ENCODE peak calls at places on chromosomes 5 and 9, in five cellular contexts. G is H9, L is trophoblast cell, S is neuronal stem cell, R is H1. Y is an unnamed sample.

GRCh38 chr5:127586371-127586770 is 62.5 kb upstream of the CTXN3 start:
- DNase-seq in S (no peak), L (no peak), R (no peak), G (no peak), Y (no peak)

GRCh38 chr9:7862170-7862569 is 62.6 kb upstream of the DMAC1 start:
- DNase-seq in R (no peak), G (no peak), L (no peak), S (no peak), Y (no peak)

GRCh38 chr5:131282235-131282634 is 18.4 kb downstream of the CDC42SE2 start:
- DNase-seq in L (no peak), G (no peak), S (no peak), R (no peak), Y (no peak)

GRCh38 chr9:3401556-3401955 is 124.2 kb downstream of the RFX3 start:
- DNase-seq in L (no peak), R (no peak), G (no peak), S (peak), Y (no peak)

GRCh38 chr5:56449071-56449470 is 215.9 kb upstream of the ANKRD55 start:
- DNase-seq in L (no peak), G (no peak), S (no peak), R (no peak), Y (no peak)

GRCh38 chr9:134328841-134329575 is 2.8 kb downstream of the RXRA start:
- DNase-seq in L (no peak), R (no peak), S (no peak), G (no peak), Y (peak)

GRCh38 chr9:35736201-35736633 is 3.8 kb downstream of the CREB3 start:
- DNase-seq in G (peak), S (peak), L (no peak), R (no peak), Y (peak)

GRCh38 chr5:56523779-56524178 is 290.6 kb upstream of the ANKRD55 start:
- DNase-seq in G (no peak), R (no peak), L (no peak), S (no peak), Y (peak)

GRCh38 chr5:78984611-78985406 is at the start of gene ARSB:
- DNase-seq in L (peak), G (peak), R (peak), S (peak), Y (peak)

GRCh38 chr9:36560813-36561212 is 11.9 kb upstream of the MELK start:
- DNase-seq in G (no peak), S (no peak), R (no peak), L (no peak), Y (peak)

GRCh38 chr5:176320577-176320976 is 41.0 kb downstream of the KIAA1191 start:
- DNase-seq in R (no peak), S (no peak), G (no peak), L (no peak), Y (no peak)

GRCh38 chr5:56011835-56012234 is 17.1 kb upstream of the IL6ST start:
- DNase-seq in G (no peak), L (peak), R (no peak), S (no peak), Y (peak)

GRCh38 chr9:81609782-81610738 is 79.3 kb downstream of the TLE1 start:
- DNase-seq in R (no peak), G (no peak), L (peak), S (no peak), Y (peak)

GRCh38 chr5:22754155-22754554 is 99.0 kb downstream of the CDH12 start:
- DNase-seq in R (no peak), G (no peak), L (no peak), S (no peak), Y (no peak)

GRCh38 chr5:133819977-133820471 is 148.4 kb downstream of the C5orf15 start:
- DNase-seq in L (no peak), S (no peak), R (no peak), G (no peak), Y (peak)

GRCh38 chr5:172417983-172418630 is 36.2 kb downstream of the SH3PXD2B start:
- DNase-seq in R (no peak), G (no peak), S (no peak), L (no peak), Y (peak)

GRCh38 chr9:68780735-68781134 is 75.7 kb downstream of the PIP5K1B start:
- DNase-seq in L (no peak), S (no peak), G (no peak), R (no peak), Y (no peak)

GRCh38 chr5:932151-932627 is 39.5 kb downstream of the TRIP13 start:
- DNase-seq in R (no peak), L (no peak), S (no peak), G (no peak), Y (no peak)

GRCh38 chr5:126972062-126972895 is 58.1 kb downstream of the MARCHF3 start:
- DNase-seq in L (no peak), G (no peak), R (no peak), S (no peak), Y (no peak)

GRCh38 chr5:126868961-126869451 is 92.1 kb downstream of the LMNB1 start:
- DNase-seq in S (peak), G (peak), L (peak), R (no peak), Y (no peak)

GRCh38 chr5:143016777-143017374 is 246.7 kb downstream of the ARHGAP26 start:
- DNase-seq in R (no peak), S (no peak), G (no peak), L (no peak), Y (peak)

GRCh38 chr9:89021154-89021803 is 30.0 kb downstream of the S1PR3 start:
- DNase-seq in S (no peak), R (no peak), G (no peak), L (no peak), Y (peak)

GRCh38 chr9:19223724-19224123 is 6.8 kb upstream of the DENND4C start:
- DNase-seq in S (no peak), L (no peak), R (no peak), G (no peak), Y (no peak)

GRCh38 chr5:172696171-172696849 is 55.2 kb downstream of the NEURL1B start:
- DNase-seq in L (no peak), S (no peak), G (no peak), R (no peak), Y (no peak)

GRCh38 chr5:118224546-118224945 is 763.8 kb downstream of the DTWD2 start:
- DNase-seq in R (no peak), L (no peak), G (no peak), S (no peak), Y (peak)

GRCh38 chr9:20524776-20525175 is 97.5 kb downstream of the MLLT3 start:
- DNase-seq in R (peak), S (no peak), G (peak), L (no peak), Y (no peak)

GRCh38 chr5:83340511-83340918 is 131.0 kb upstream of the VCAN start:
- DNase-seq in G (no peak), S (no peak), L (no peak), R (no peak), Y (no peak)

GRCh38 chr5:106858616-106859015 is 812.1 kb downstream of the EFNA5 start:
- DNase-seq in R (no peak), L (no peak), G (no peak), S (peak), Y (no peak)
- H3K14ac ChIP-seq in R (no peak), L (no peak), G (no peak), S (no peak), Y (no peak)

GRCh38 chr5:150778517-150779396 is at the start of gene SMIM3:
- DNase-seq in S (peak), R (no peak), L (peak), G (peak), Y (peak)

GRCh38 chr5:150779397-150780179 is 1.0 kb downstream of the SMIM3 start:
- DNase-seq in L (no peak), S (no peak), R (no peak), G (peak), Y (peak)

GRCh38 chr5:150778103-150778516 is 447 bp upstream of the SMIM3 start:
- DNase-seq in R (no peak), S (no peak), G (no peak), L (no peak), Y (no peak)

GRCh38 chr5:150780180-150780692 is 1.7 kb downstream of the SMIM3 start:
- DNase-seq in G (no peak), L (peak), R (no peak), S (no peak), Y (peak)

DNA sequence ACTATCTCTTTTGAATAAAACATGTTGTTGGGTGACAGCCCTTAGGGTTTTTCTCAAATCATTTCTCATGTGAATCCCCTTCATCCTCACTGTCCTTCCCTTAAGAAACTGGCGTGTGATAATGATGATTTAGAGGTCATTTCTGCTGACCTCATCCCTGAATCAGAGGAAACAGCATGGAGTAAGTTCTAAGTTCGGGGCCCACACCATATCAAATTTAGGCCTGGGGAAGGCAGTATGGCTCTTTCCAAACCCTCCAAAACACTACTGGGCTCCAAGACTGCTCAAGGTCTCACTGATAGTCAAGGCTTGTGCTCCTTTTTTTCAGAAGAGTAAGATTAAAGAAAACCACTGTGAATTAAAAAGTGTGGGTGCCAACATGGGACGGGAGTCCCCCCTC is 872 bp upstream of the SMIM3 start:
- DNase-seq in R (no peak), S (no peak), L (no peak), G (no peak), Y (peak)
- H4K8ac ChIP-seq in R (no peak), S (no peak), L (no peak), G (no peak), Y (peak)

GRCh38 chr5:169655353-169655752 is 18.3 kb downstream of the DOCK2 start:
- DNase-seq in S (no peak), L (no peak), R (no peak), G (no peak), Y (peak)

GRCh38 chr5:169651526-169651925 is 14.5 kb downstream of the DOCK2 start:
- DNase-seq in G (no peak), S (no peak), R (no peak), L (no peak), Y (peak)

GRCh38 chr5:169652057-169652456 is 15.0 kb downstream of the DOCK2 start:
- DNase-seq in R (no peak), L (no peak), G (no peak), S (no peak), Y (no peak)

GRCh38 chr5:169657127-169657526 is 20.1 kb downstream of the DOCK2 start:
- DNase-seq in L (no peak), S (no peak), G (no peak), R (no peak), Y (no peak)

GRCh38 chr5:169656125-169656990 is 19.3 kb downstream of the DOCK2 start:
- DNase-seq in L (no peak), S (no peak), R (no peak), G (no peak), Y (peak)
- H3K14ac ChIP-seq in L (no peak), S (no peak), R (no peak), G (no peak), Y (no peak)

GRCh38 chr9:110031511-110032173 is 176.3 kb downstream of the C9orf152 start:
- DNase-seq in S (no peak), R (no peak), G (no peak), L (peak), Y (peak)
- H4K8ac ChIP-seq in S (no peak), R (no peak), G (no peak), L (no peak), Y (no peak)

GRCh38 chr5:76735762-76736545 is 20.0 kb downstream of the F2R start:
- DNase-seq in L (no peak), R (no peak), S (no peak), G (no peak), Y (no peak)
- H3K14ac ChIP-seq in L (no peak), R (no peak), S (no peak), G (no peak), Y (no peak)